ENCODE peak calls at places on chromosomes 6 and 20, in ten cellular contexts. G, Z, L, M, W, N, D, E, R and F are unnamed samples.

GRCh38 chr20:54215157-54215789 is 7.4 kb downstream of the PFDN4 start:
- DNase-seq in G (no peak), Z (no peak), L (no peak), M (no peak), W (no peak), N (no peak), D (no peak), E (no peak), R (no peak), F (no peak)

GRCh38 chr20:34703573-34704176 is 469 bp upstream of the TP53INP2 start:
- DNase-seq in G (peak), Z (no peak), L (no peak), M (no peak), W (no peak), N (no peak), D (no peak), E (no peak), R (no peak), F (no peak)

GRCh38 chr6:109458774-109459531 is 3.4 kb upstream of the MICAL1 start:
- DNase-seq in G (no peak), Z (no peak), L (no peak), M (peak), W (no peak), N (no peak), D (peak), E (no peak), R (no peak), F (no peak)

GRCh38 chr20:62925420-62926228 is 681 bp downstream of the DIDO1 start:
- DNase-seq in G (no peak), Z (no peak), L (peak), M (peak), W (no peak), N (peak), D (peak), E (peak), R (no peak), F (peak)

GRCh38 chr6:112938656-112939055 is 591.5 kb downstream of the RFPL4B start:
- DNase-seq in G (peak), Z (no peak), L (no peak), M (no peak), W (no peak), N (no peak), D (no peak), E (no peak), R (no peak), F (no peak)

GRCh38 chr20:43799150-43799711 is 72.4 kb upstream of the GTSF1L start:
- DNase-seq in G (peak), Z (no peak), L (peak), M (no peak), W (no peak), N (no peak), D (no peak), E (no peak), R (no peak), F (no peak)

GRCh38 chr20:9981834-9982233 is 53.0 kb upstream of the ANKEF1 start:
- DNase-seq in G (peak), Z (no peak), L (peak), M (no peak), W (no peak), N (no peak), D (no peak), E (no peak), R (no peak), F (no peak)

GRCh38 chr6:13724174-13724573 is 12.5 kb upstream of the RANBP9 start:
- DNase-seq in G (no peak), Z (no peak), L (no peak), M (no peak), W (no peak), N (no peak), D (no peak), E (no peak), R (no peak), F (peak)

GRCh38 chr6:158660331-158660730 is 10.5 kb downstream of the SYTL3 start:
- DNase-seq in G (peak), Z (no peak), L (peak), M (peak), W (no peak), N (no peak), D (peak), E (no peak), R (no peak), F (no peak)

GRCh38 chr6:163392533-163392932 is 22.0 kb upstream of the QKI start:
- DNase-seq in G (peak), Z (no peak), L (no peak), M (no peak), W (no peak), N (no peak), D (no peak), E (no peak), R (no peak), F (no peak)

GRCh38 chr6:25267662-25268061 is 11.5 kb upstream of the CARMIL1 start:
- DNase-seq in G (no peak), Z (no peak), L (no peak), M (no peak), W (no peak), N (no peak), D (no peak), E (no peak), R (no peak), F (no peak)

GRCh38 chr20:9068232-9068781 is 580 bp upstream of the PLCB4 start:
- DNase-seq in G (no peak), Z (no peak), L (peak), M (no peak), W (no peak), N (peak), D (no peak), E (no peak), R (no peak), F (no peak)

GRCh38 chr6:138722425-138723371 is 50.9 kb upstream of the CCDC28A start:
- DNase-seq in G (peak), Z (no peak), L (no peak), M (no peak), W (no peak), N (no peak), D (no peak), E (no peak), R (no peak), F (no peak)

GRCh38 chr20:62832212-62832922 is 15.5 kb downstream of the COL9A3 start:
- DNase-seq in G (no peak), Z (no peak), L (peak), M (no peak), W (no peak), N (peak), D (no peak), E (no peak), R (no peak), F (no peak)

GRCh38 chr6:70651326-70651905 is 16.3 kb upstream of the SMAP1 start:
- DNase-seq in G (no peak), Z (no peak), L (no peak), M (peak), W (no peak), N (no peak), D (no peak), E (peak), R (no peak), F (no peak)

GRCh38 chr6:106334646-106335448 is 9.3 kb upstream of the ATG5 start:
- DNase-seq in G (peak), Z (peak), L (peak), M (peak), W (no peak), N (peak), D (peak), E (peak), R (no peak), F (peak)

GRCh38 chr6:38215651-38216319 is 396.3 kb downstream of the ZFAND3 start:
- DNase-seq in G (no peak), Z (no peak), L (no peak), M (no peak), W (no peak), N (no peak), D (no peak), E (no peak), R (no peak), F (no peak)

GRCh38 chr6:134614606-134615485 is 296.9 kb upstream of the SGK1 start:
- DNase-seq in G (peak), Z (no peak), L (no peak), M (no peak), W (no peak), N (no peak), D (no peak), E (no peak), R (no peak), F (no peak)

GRCh38 chr6:162621246-162621645 is 106.3 kb downstream of the PRKN start:
- DNase-seq in G (peak), Z (no peak), L (no peak), M (no peak), W (no peak), N (no peak), D (peak), E (no peak), R (no peak), F (no peak)

GRCh38 chr6:32184084-32184640 is at the start of gene AGER:
- DNase-seq in G (no peak), Z (no peak), L (no peak), M (no peak), W (no peak), N (no peak), D (no peak), E (no peak), R (no peak), F (no peak)

GRCh38 chr6:140203611-140204553 is 829.4 kb upstream of the CITED2 start:
- DNase-seq in G (peak), Z (no peak), L (peak), M (no peak), W (no peak), N (no peak), D (no peak), E (no peak), R (no peak), F (no peak)

GRCh38 chr6:10595731-10596664 is 74.8 kb downstream of the GCNT2 start:
- DNase-seq in G (no peak), Z (no peak), L (no peak), M (no peak), W (no peak), N (no peak), D (no peak), E (no peak), R (no peak), F (no peak)

GRCh38 chr6:43019152-43019551 is 2.3 kb upstream of the RRP36 start:
- DNase-seq in G (no peak), Z (no peak), L (no peak), M (no peak), W (no peak), N (no peak), D (no peak), E (no peak), R (no peak), F (no peak)

GRCh38 chr20:10505320-10506226 is 70.5 kb downstream of the SLX4IP start:
- DNase-seq in G (peak), Z (no peak), L (no peak), M (no peak), W (no peak), N (no peak), D (no peak), E (no peak), R (no peak), F (no peak)

GRCh38 chr6:137033828-137034227 is 10.9 kb downstream of the IL20RA start:
- DNase-seq in G (no peak), Z (peak), L (no peak), M (peak), W (no peak), N (no peak), D (peak), E (no peak), R (no peak), F (peak)

GRCh38 chr20:37288091-37288490 is 1.4 kb upstream of the MANBAL start:
- DNase-seq in G (no peak), Z (no peak), L (no peak), M (no peak), W (no peak), N (no peak), D (no peak), E (no peak), R (no peak), F (no peak)

GRCh38 chr20:16027710-16028109 is 545.5 kb downstream of the KIF16B start:
- DNase-seq in G (no peak), Z (no peak), L (no peak), M (no peak), W (no peak), N (no peak), D (no peak), E (no peak), R (no peak), F (no peak)

GRCh38 chr6:145278163-145278807 is 457.0 kb downstream of the EPM2A start:
- DNase-seq in G (peak), Z (no peak), L (peak), M (no peak), W (no peak), N (no peak), D (no peak), E (no peak), R (no peak), F (no peak)

GRCh38 chr6:82353848-82354247 is 9.8 kb upstream of the TPBG start:
- DNase-seq in G (no peak), Z (no peak), L (no peak), M (no peak), W (no peak), N (no peak), D (no peak), E (no peak), R (no peak), F (no peak)

GRCh38 chr6:166760288-166760687 is 133.2 kb upstream of the RPS6KA2 start:
- DNase-seq in G (no peak), Z (peak), L (no peak), M (peak), W (no peak), N (no peak), D (no peak), E (peak), R (no peak), F (no peak)

GRCh38 chr6:150142657-150143501 is at the start of gene PPP1R14C:
- DNase-seq in G (no peak), Z (no peak), L (peak), M (no peak), W (no peak), N (peak), D (peak), E (no peak), R (peak), F (no peak)

GRCh38 chr20:64099086-64099786 is 8.1 kb downstream of the NPBWR2 start:
- DNase-seq in G (no peak), Z (no peak), L (peak), M (no peak), W (no peak), N (no peak), D (no peak), E (no peak), R (no peak), F (no peak)

GRCh38 chr6:142822882-142823578 is 121.9 kb downstream of the HIVEP2 start:
- DNase-seq in G (no peak), Z (no peak), L (no peak), M (no peak), W (no peak), N (no peak), D (no peak), E (no peak), R (no peak), F (no peak)

GRCh38 chr6:156866181-156866862 is 89.1 kb downstream of the ARID1B start:
- DNase-seq in G (peak), Z (no peak), L (no peak), M (peak), W (no peak), N (no peak), D (peak), E (no peak), R (no peak), F (no peak)

GRCh38 chr6:147000545-147001488 is 203.4 kb upstream of the STXBP5 start:
- DNase-seq in G (peak), Z (no peak), L (no peak), M (no peak), W (no peak), N (no peak), D (no peak), E (no peak), R (no peak), F (no peak)